ENCODE peak calls at places on chromosomes 3 and 15, in five cellular contexts. Z, O, S, G and P are unnamed samples.

GRCh38 chr15:78304487-78305413 is 5.3 kb upstream of the SKIC8 start:
- DNase-seq in Z (no peak), G (no peak), O (no peak), S (no peak), P (no peak)

GRCh38 chr3:10758304-10759037 is 57.6 kb upstream of the SLC6A11 start:
- DNase-seq in Z (peak; percentile 32), G (no peak), S (peak; percentile 19), O (peak; percentile 19), P (peak; percentile 68)

GRCh38 chr3:86840814-86841213 is 150.1 kb downstream of the VGLL3 start:
- DNase-seq in S (no peak), Z (no peak), G (no peak), O (no peak), P (no peak)

GRCh38 chr3:63979093-63979492 is 44.2 kb downstream of the PSMD6 start:
- DNase-seq in Z (no peak), S (no peak), O (no peak), G (no peak), P (no peak)

GRCh38 chr15:89893696-89894450 is at the start of gene AP3S2:
- DNase-seq in S (peak; percentile 77), G (peak; percentile 78), O (peak; percentile 85), Z (peak; percentile 83), P (peak; percentile 87)

GRCh38 chr3:62875103-62876002 is at the start of gene CADPS:
- DNase-seq in Z (no peak), S (no peak), G (no peak), O (peak; percentile 41), P (peak; percentile 83)

GRCh38 chr3:23739536-23739935 is 66.2 kb upstream of the UBE2E1 start:
- DNase-seq in G (no peak), O (no peak), S (no peak), Z (no peak), P (no peak)

GRCh38 chr15:32701863-32702262 is 15.9 kb upstream of the GREM1 start:
- DNase-seq in O (no peak), G (no peak), S (no peak), Z (no peak), P (no peak)

GRCh38 chr3:18989237-18989812 is 159.0 kb upstream of the KCNH8 start:
- DNase-seq in G (no peak), S (no peak), O (no peak), Z (no peak), P (no peak)

GRCh38 chr3:106945435-106945834 is 431.8 kb upstream of the CCDC54 start:
- DNase-seq in S (no peak), O (no peak), Z (peak; percentile 46), G (no peak), P (no peak)

GRCh38 chr3:58751235-58751634 is 84.7 kb upstream of the FAM3D start:
- DNase-seq in S (no peak), G (no peak), Z (no peak), O (no peak), P (no peak)

GRCh38 chr3:152175576-152175883 is 93.2 kb upstream of the MBNL1 start:
- DNase-seq in S (no peak), O (no peak), Z (no peak), G (no peak), P (no peak)

GRCh38 chr15:40870716-40871115 is 3.3 kb downstream of the RHOV start:
- DNase-seq in O (no peak), G (no peak), S (no peak), Z (no peak), P (no peak)